ENCODE peak calls at places on chromosomes 12 and 14, in six cellular contexts. A is tibial nerve, D is mammary epithelial cell, G is epithelial cell of esophagus, R is hepatocyte, E is transverse colon. P is an unnamed sample.

GRCh38 chr14:47976139-47976538 is 300.7 kb upstream of the MDGA2 start:
- DNase-seq in A (no peak), D (no peak), G (no peak), R (no peak), E (no peak), P (no peak)

GRCh38 chr12:68971404-68971803 is 38.4 kb upstream of the CPM start:
- DNase-seq in A (no peak), D (peak), G (peak), R (no peak), E (no peak), P (no peak)

GRCh38 chr14:98114122-98114895 is 1157.7 kb downstream of the BCL11B start:
- DNase-seq in A (no peak), D (peak), G (peak), R (no peak), E (no peak), P (peak)

GRCh38 chr14:80560800-80561199 is 349.5 kb upstream of the DIO2 start:
- DNase-seq in A (no peak), D (no peak), G (no peak), R (no peak), E (no peak), P (no peak)

GRCh38 chr14:36901846-36902245 is 240.2 kb downstream of the PAX9 start:
- DNase-seq in A (no peak), D (no peak), G (no peak), R (no peak), E (no peak), P (peak)

GRCh38 chr12:131452444-131452860 is 258.4 kb upstream of the SFSWAP start:
- DNase-seq in A (no peak), D (no peak), G (no peak), R (peak), E (no peak), P (no peak)

GRCh38 chr12:109998241-109998903 is 858 bp upstream of the ANKRD13A start:
- DNase-seq in A (no peak), D (no peak), G (no peak), R (no peak), E (no peak), P (no peak)

GRCh38 chr12:15698377-15698867 is 90.8 kb downstream of the EPS8 start:
- DNase-seq in A (peak), D (no peak), G (no peak), R (no peak), E (no peak), P (no peak)

GRCh38 chr12:131391399-131391798 is 319.5 kb upstream of the SFSWAP start:
- DNase-seq in A (no peak), D (no peak), G (no peak), R (no peak), E (no peak), P (no peak)

GRCh38 chr14:92880851-92881250 is 42.1 kb upstream of the CHGA start:
- DNase-seq in A (no peak), D (peak), G (peak), R (peak), E (no peak), P (no peak)

GRCh38 chr12:130162267-130162666 is at the start of gene FZD10:
- DNase-seq in A (peak), D (no peak), G (peak), R (peak), E (peak), P (no peak)

GRCh38 chr14:55129086-55129427 is at the start of gene LGALS3:
- DNase-seq in A (peak), D (peak), G (peak), R (peak), E (peak), P (no peak)

GRCh38 chr12:44428825-44429224 is 447.3 kb downstream of the NELL2 start:
- DNase-seq in A (no peak), D (no peak), G (no peak), R (no peak), E (no peak), P (no peak)

GRCh38 chr12:54859502-54859901 is 5.2 kb downstream of the MUCL1 start:
- DNase-seq in A (no peak), D (no peak), G (no peak), R (no peak), E (no peak), P (no peak)

GRCh38 chr12:53496752-53497032 is 2.6 kb downstream of the MAP3K12 start:
- DNase-seq in A (no peak), D (no peak), G (no peak), R (no peak), E (no peak), P (no peak)

GRCh38 chr14:61620130-61620946 is 75.0 kb upstream of the HIF1A start:
- DNase-seq in A (no peak), D (peak), G (peak), R (peak), E (no peak), P (peak)

GRCh38 chr14:73462815-73463214 is 4.5 kb upstream of the NUMB start:
- DNase-seq in A (no peak), D (no peak), G (no peak), R (no peak), E (no peak), P (no peak)

GRCh38 chr14:73461478-73462077 is 3.2 kb upstream of the NUMB start:
- DNase-seq in A (no peak), D (no peak), G (no peak), R (no peak), E (no peak), P (no peak)

GRCh38 chr14:73465833-73466532 is 7.6 kb upstream of the NUMB start:
- DNase-seq in A (no peak), D (no peak), G (no peak), R (no peak), E (no peak), P (no peak)

GRCh38 chr14:73462078-73462715 is 3.9 kb upstream of the NUMB start:
- DNase-seq in A (no peak), D (no peak), G (peak), R (peak), E (peak), P (no peak)

DNA sequence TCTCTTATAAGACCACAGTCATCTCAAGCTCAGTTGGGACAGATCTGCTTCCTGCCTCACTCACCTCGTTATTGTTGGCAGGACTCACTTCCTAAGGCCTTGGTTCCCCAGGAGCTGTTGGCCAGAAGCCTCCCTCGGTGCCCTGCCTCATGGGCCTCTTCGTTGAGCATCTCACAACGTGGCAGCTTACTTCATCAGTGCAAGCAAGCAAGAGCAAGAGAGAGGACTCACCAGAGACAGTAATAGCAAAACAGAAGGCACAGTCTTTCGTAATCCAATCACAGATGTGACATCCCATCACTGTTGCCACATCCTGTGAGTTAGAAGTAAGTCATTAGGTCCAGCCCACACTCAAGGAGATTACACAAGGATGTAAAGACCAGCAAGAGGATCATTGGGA is 5.1 kb upstream of the NUMB start:
- DNase-seq in A (peak), D (peak), G (peak), R (peak), E (peak), P (no peak)
- H3K4me3 ChIP-seq in A (no peak), D (no peak), G (no peak), R (no peak), E (peak), P (no peak)

DNA sequence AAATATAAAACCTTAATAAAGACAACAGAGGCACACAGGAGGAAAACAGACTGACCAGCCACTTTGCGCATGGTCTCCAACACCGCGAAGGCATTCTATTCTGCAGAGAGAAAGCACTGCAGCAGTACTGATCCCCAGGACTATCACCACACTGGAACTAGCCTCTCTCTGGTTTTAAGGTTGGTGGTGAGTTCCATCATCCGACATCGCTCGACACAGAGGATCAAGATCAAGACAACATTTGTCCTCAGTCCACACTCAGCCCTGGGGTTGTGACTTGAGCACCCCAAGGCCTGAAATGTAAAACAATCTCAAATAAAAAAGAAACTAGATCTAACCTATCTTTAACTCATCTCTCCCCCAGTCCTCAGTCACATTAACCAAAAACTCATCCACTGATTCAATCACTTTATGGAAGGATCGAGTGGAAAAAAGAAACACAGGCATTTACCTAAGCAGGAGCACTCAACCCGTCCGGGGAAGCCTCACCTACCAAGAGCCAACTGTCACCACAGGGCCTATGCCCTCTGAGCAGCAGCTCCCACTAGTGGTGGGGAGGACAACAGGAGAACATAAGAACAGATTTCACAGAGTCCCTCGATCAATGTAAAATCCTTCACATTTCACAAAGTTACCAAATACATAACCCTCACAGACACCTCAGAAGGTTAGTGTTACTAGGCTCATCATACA is 17.7 kb downstream of the STXBP6 start:
- DNase-seq in A (no peak), D (no peak), G (no peak), R (no peak), E (no peak), P (no peak)
- H3K4me3 ChIP-seq in A (no peak), D (no peak), G (no peak), R (no peak), E (no peak), P (no peak)

GRCh38 chr14:51576899-51577298 is 74.8 kb upstream of the FRMD6 start:
- DNase-seq in A (no peak), D (peak), G (peak), R (no peak), E (no peak), P (no peak)
- H3K4me3 ChIP-seq in A (no peak), D (no peak), G (no peak), R (no peak), E (no peak), P (no peak)

DNA sequence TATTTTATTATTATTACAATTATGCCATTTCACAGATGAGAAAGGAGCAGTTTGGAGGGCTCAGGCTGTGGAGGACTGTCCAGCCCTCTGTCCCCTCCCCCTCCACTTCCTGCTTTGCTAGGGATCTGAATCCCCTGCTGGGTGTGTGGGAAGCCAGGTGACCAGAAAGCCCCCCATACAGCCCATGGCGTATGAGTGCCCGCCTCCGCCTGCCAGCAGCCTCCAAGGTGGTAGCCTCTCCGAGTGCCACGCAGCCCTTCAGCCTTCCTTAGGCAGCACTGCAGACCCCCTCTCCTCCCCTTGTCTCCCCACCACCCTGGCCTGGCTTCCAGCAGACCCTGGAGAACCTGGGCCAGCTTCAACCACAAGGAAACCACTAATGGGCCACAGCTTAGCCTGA is 12.6 kb downstream of the DTX1 start:
- DNase-seq in A (no peak), D (no peak), G (no peak), R (no peak), E (no peak), P (no peak)
- H3K4me3 ChIP-seq in A (no peak), D (no peak), G (no peak), R (no peak), E (no peak), P (no peak)

DNA sequence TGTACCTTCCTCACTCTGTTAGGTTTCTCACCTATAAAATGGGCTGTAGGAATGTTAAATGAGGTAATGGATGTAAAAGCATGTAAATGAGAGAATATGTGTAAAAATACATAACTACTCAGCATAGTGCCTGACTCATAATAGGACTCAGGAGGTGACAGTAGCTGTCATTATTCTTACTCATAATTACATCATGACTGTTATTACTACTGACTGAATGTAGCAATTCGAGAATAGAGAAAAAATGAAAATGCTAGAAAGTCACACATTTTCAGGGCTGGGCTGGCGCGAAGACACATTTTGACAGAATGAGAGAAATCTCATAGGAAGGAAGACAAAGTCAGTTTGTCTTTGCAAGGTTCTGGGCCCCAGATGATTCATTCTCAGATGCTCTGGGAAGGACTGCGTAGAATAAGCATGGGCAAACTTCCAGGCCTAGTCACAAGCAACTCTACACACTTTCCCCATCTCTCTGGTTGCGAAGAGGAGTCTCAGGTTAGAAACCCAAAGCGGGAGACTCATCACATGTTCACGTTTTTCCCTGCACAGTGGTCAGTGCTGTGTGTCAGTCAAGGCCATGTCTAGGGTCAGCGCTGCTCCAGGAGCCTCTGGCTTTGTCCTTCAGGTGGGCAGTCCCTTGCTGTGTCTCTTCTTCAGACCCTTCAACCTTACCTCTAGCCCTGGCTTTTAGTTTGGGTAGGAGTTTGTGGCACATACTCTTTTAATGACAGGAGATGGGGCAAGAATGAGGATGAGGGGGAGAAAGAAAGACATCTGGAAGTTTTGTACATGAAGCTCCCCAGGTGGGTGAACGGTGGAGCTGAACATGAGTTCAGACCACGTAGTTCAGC is 8.4 kb downstream of the GPRC5A start:
- DNase-seq in A (peak), D (peak), G (peak), R (peak), E (no peak), P (peak)
- H3K4me3 ChIP-seq in A (no peak), D (no peak), G (no peak), R (no peak), E (no peak), P (no peak)

GRCh38 chr12:114671321-114671663 is 12.7 kb downstream of the TBX3 start:
- DNase-seq in A (no peak), D (peak), G (no peak), R (no peak), E (no peak), P (no peak)

GRCh38 chr12:114668151-114668891 is 15.7 kb downstream of the TBX3 start:
- DNase-seq in A (peak), D (peak), G (peak), R (peak), E (peak), P (no peak)

GRCh38 chr12:114670257-114670955 is 13.6 kb downstream of the TBX3 start:
- DNase-seq in A (no peak), D (peak), G (no peak), R (no peak), E (no peak), P (no peak)

GRCh38 chr12:114668905-114669304 is 15.1 kb downstream of the TBX3 start:
- DNase-seq in A (no peak), D (no peak), G (no peak), R (peak), E (no peak), P (no peak)

DNA sequence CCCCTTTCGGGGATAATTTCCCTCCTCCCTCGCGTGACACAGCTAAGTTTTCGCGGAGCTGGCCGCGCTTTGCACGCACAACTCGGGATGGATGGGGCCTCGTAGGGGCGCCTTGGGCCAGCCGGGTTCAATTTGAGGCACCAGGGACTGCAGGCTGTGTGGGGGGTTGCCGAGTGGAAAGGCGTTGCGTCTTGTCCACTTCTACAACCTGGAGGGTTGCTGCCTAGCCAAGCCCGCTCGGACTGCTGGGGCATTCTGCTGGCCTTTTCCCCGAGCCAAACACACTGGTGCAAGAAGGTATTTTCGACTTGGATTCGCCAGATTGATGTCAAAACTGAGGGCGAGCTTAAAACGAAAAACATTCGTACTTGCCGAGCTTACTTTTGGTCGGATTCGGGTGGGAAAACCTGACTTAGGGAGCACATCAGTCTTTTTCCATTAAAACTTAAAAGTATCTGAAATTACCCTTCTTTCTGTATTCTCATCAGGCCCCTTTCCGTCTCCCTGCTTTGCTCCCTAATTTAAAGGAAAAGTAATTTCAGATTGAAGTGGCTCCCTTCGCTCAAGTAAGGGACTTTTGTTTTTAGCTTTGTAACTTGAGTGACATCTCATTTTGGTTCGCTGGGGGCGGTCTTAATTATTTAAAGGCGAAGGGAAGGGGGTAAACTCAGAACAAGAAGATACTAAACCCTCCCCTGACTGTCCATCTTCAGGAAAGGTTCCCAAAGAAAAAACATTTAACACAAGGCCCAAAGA is 14.3 kb downstream of the TBX3 start:
- DNase-seq in A (no peak), D (peak), G (no peak), R (peak), E (no peak), P (no peak)
- H3K4me3 ChIP-seq in A (no peak), D (peak), G (no peak), R (peak), E (no peak), P (peak)

DNA sequence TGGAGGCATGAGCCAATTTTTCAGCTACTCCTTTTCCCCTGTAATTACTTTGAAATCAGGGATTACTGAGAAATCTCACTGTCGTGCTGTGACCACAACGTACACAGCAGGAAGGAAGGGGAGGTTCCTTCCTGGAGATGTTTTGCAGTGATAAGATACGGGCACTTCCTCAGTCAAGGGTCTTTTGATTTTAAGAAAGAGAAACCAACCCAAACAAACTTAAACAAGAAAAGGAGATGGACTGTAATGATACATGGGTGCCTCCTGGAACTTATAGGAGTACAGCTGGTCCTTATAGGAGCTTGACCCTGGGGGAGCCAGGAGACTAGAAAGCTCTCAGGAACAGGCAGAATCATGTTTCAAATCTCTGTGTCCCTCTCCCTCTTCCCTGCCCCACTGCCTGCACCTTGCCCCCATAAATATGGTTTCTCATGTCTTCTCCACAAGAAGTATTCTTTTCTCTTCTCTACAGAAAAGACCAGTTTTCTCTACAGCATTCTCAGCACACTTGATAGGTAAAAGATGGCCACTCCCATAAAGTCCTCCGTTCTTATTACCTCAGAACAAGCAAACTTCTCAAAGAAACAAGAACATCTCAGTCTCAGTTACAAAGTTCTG is 281.1 kb upstream of the AMIGO2 start:
- DNase-seq in A (no peak), D (no peak), G (no peak), R (no peak), E (no peak), P (no peak)
- H3K4me3 ChIP-seq in A (no peak), D (no peak), G (no peak), R (no peak), E (no peak), P (no peak)